ENCODE peak calls at places on chromosome 10, in six cellular contexts. Q, B, J, F, D and K are unnamed samples. For H3K36me3 and H3K4me1, the result is how much of the 10 kb centered on the place peaks cover.

GRCh38 chr10:102393411-102394078 is 2.0 kb upstream of the NFKB2 start:
- DNase-seq in Q (peak), B (no peak), J (no peak), F (no peak), D (no peak), K (no peak)

GRCh38 chr10:102118867-102119266 is 1.3 kb downstream of the LDB1 start:
- DNase-seq in Q (no peak), B (peak), J (peak), F (no peak), D (peak), K (no peak)

GRCh38 chr10:97163646-97164535 is 21.9 kb downstream of the SLIT1 start:
- DNase-seq in Q (no peak), B (no peak), J (no peak), F (no peak), D (no peak), K (no peak)

GRCh38 chr10:77201135-77202111 is 436.2 kb downstream of the KCNMA1 start:
- DNase-seq in Q (no peak), B (no peak), J (no peak), F (no peak), D (peak), K (no peak)

GRCh38 chr10:28733245-28733644 is 55.9 kb downstream of the BAMBI start:
- DNase-seq in Q (no peak), B (no peak), J (no peak), F (no peak), D (no peak), K (no peak)

GRCh38 chr10:56911906-56912480 is 550.9 kb upstream of the ZWINT start:
- DNase-seq in Q (no peak), B (no peak), J (no peak), F (no peak), D (no peak), K (no peak)

GRCh38 chr10:35040761-35041501 is 49.2 kb downstream of the CUL2 start:
- DNase-seq in Q (no peak), B (no peak), J (peak), F (no peak), D (peak), K (peak)

GRCh38 chr10:23157691-23158369 is 34.3 kb upstream of the PTF1A start:
- DNase-seq in Q (no peak), B (no peak), J (peak), F (no peak), D (peak), K (peak)

GRCh38 chr10:70887804-70888800 is at the start of gene PCBD1:
- DNase-seq in Q (peak), B (peak), J (peak), F (peak), D (peak), K (peak)

GRCh38 chr10:98664329-98665042 is 217.8 kb upstream of the HPS1 start:
- DNase-seq in Q (no peak), B (no peak), J (peak), F (no peak), D (peak), K (no peak)

GRCh38 chr10:110016037-110016436 is 8.3 kb downstream of the ADD3 start:
- DNase-seq in Q (no peak), B (no peak), J (peak), F (no peak), D (peak), K (no peak)

GRCh38 chr10:772227-772637 is 82.8 kb upstream of the DIP2C start:
- DNase-seq in Q (no peak), B (no peak), J (no peak), F (no peak), D (no peak), K (no peak)

GRCh38 chr10:13960603-13961002 is 370.1 kb downstream of the FRMD4A start:
- DNase-seq in Q (no peak), B (no peak), J (no peak), F (no peak), D (no peak), K (no peak)

GRCh38 chr10:29860159-29860558 is 199.2 kb downstream of the JCAD start:
- DNase-seq in Q (no peak), B (no peak), J (no peak), F (no peak), D (peak), K (peak)

GRCh38 chr10:124641282-124642075 is 102.7 kb downstream of the FAM53B start:
- DNase-seq in Q (no peak), B (peak), J (no peak), F (no peak), D (peak), K (no peak)

GRCh38 chr10:127063762-127064161 is 132.6 kb downstream of the INSYN2A start:
- DNase-seq in Q (no peak), B (no peak), J (no peak), F (no peak), D (no peak), K (no peak)

GRCh38 chr10:79361721-79362397 is 14.6 kb downstream of the PPIF start:
- DNase-seq in Q (no peak), B (no peak), J (no peak), F (no peak), D (no peak), K (peak)

GRCh38 chr10:15719899-15720634 is at the start of gene ITGA8:
- DNase-seq in Q (no peak), B (peak), J (peak), F (no peak), D (no peak), K (peak)

GRCh38 chr10:117461766-117462423 is 80.7 kb upstream of the EMX2 start:
- DNase-seq in Q (peak), B (peak), J (peak), F (peak), D (peak), K (peak)

GRCh38 chr10:4947039-4947634 is 16.1 kb upstream of the AKR1C1 start:
- DNase-seq in Q (no peak), B (no peak), J (no peak), F (no peak), D (peak), K (no peak)

GRCh38 chr10:128377988-128378387 is 251.8 kb upstream of the MKI67 start:
- DNase-seq in Q (no peak), B (no peak), J (no peak), F (no peak), D (no peak), K (no peak)

GRCh38 chr10:33215154-33215553 is 119.3 kb downstream of the NRP1 start:
- DNase-seq in Q (no peak), B (no peak), J (no peak), F (no peak), D (peak), K (no peak)

GRCh38 chr10:129765664-129766550 is 198.2 kb downstream of the EBF3 start:
- DNase-seq in Q (no peak), B (peak), J (no peak), F (no peak), D (no peak), K (no peak)

GRCh38 chr10:115001506-115002381 is 63.7 kb downstream of the TRUB1 start:
- DNase-seq in Q (no peak), B (peak), J (peak), F (no peak), D (peak), K (peak)

GRCh38 chr10:22978287-22978686 is 50.4 kb downstream of the ARMC3 start:
- DNase-seq in Q (no peak), B (no peak), J (no peak), F (no peak), D (no peak), K (no peak)

GRCh38 chr10:86775056-86775858 is 18.8 kb downstream of the BMPR1A start:
- DNase-seq in Q (no peak), B (no peak), J (no peak), F (no peak), D (peak), K (no peak)
- H3K27ac ChIP-seq in Q (no peak), B (peak), J (no peak), F (no peak), D (peak), K (peak)

GRCh38 chr10:7359954-7360353 is 50.9 kb downstream of the SFMBT2 start:
- DNase-seq in Q (no peak), B (no peak), J (no peak), F (no peak), D (no peak), K (no peak)

GRCh38 chr10:7362451-7362850 is 48.4 kb downstream of the SFMBT2 start:
- DNase-seq in Q (no peak), B (no peak), J (no peak), F (no peak), D (peak), K (no peak)

GRCh38 chr10:7365029-7365750 is 45.6 kb downstream of the SFMBT2 start:
- DNase-seq in Q (no peak), B (no peak), J (no peak), F (no peak), D (no peak), K (no peak)

GRCh38 chr10:7363700-7364099 is 47.1 kb downstream of the SFMBT2 start:
- DNase-seq in Q (no peak), B (no peak), J (no peak), F (no peak), D (no peak), K (no peak)

GRCh38 chr10:7364474-7364873 is 46.4 kb downstream of the SFMBT2 start:
- DNase-seq in Q (no peak), B (no peak), J (no peak), F (no peak), D (no peak), K (no peak)
- H3K36me3 ChIP-seq in Q (under half), B (under half), J (under half), F (half or more), D (under half), K (under half)

GRCh38 chr10:87618470-87619423 is 40.9 kb upstream of the PAPSS2 start:
- DNase-seq in Q (no peak), B (no peak), J (no peak), F (no peak), D (peak), K (no peak)

GRCh38 chr10:87619705-87620104 is 40.0 kb upstream of the PAPSS2 start:
- DNase-seq in Q (no peak), B (no peak), J (no peak), F (no peak), D (peak), K (no peak)

GRCh38 chr10:87623191-87623590 is 36.5 kb upstream of the PAPSS2 start:
- DNase-seq in Q (no peak), B (no peak), J (no peak), F (no peak), D (no peak), K (no peak)

GRCh38 chr10:87625658-87626057 is 34.0 kb upstream of the PAPSS2 start:
- DNase-seq in Q (no peak), B (no peak), J (no peak), F (no peak), D (no peak), K (no peak)

GRCh38 chr10:87622290-87623004 is 37.2 kb upstream of the PAPSS2 start:
- DNase-seq in Q (no peak), B (no peak), J (no peak), F (no peak), D (no peak), K (no peak)
- H3K4me1 ChIP-seq in Q (under half), B (under half), J (under half), F (under half), D (under half), K (under half)

DNA sequence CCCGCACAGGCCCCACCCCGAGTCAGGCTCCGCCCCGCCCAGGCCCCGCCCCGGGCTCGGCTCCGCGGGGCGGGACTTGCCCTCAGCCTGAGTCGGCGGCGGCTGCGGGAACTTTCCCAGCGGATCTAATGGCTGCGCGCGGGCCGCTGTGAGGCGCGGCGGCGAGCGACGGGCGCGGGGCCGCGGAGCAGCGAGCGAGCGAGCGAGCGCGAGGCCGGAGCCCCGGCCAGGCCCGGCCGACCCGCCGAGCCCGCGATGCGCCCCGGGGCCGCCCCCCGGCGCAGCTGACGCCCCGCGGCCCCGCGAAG is at the start of gene INPP5A:
- DNase-seq in Q (no peak), B (no peak), J (no peak), F (no peak), D (no peak), K (no peak)
- H3K27ac ChIP-seq in Q (peak), B (peak), J (peak), F (peak), D (peak), K (peak)

GRCh38 chr10:43187213-43187612 is 49.0 kb downstream of the CSGALNACT2 start:
- DNase-seq in Q (no peak), B (no peak), J (no peak), F (no peak), D (no peak), K (no peak)

GRCh38 chr10:43190775-43191174 is 52.5 kb downstream of the CSGALNACT2 start:
- DNase-seq in Q (no peak), B (no peak), J (no peak), F (no peak), D (peak), K (no peak)

GRCh38 chr10:43188702-43189101 is 50.5 kb downstream of the CSGALNACT2 start:
- DNase-seq in Q (no peak), B (no peak), J (no peak), F (no peak), D (peak), K (no peak)

GRCh38 chr10:43186150-43186549 is 47.9 kb downstream of the CSGALNACT2 start:
- DNase-seq in Q (no peak), B (no peak), J (no peak), F (no peak), D (no peak), K (no peak)
- H3K36me3 ChIP-seq in Q (under half), B (under half), J (under half), F (half or more), D (under half), K (under half)

GRCh38 chr10:103397191-103397825 is 882 bp downstream of the PDCD11 start:
- DNase-seq in Q (no peak), B (no peak), J (no peak), F (no peak), D (no peak), K (no peak)
- H3K4me1 ChIP-seq in Q (under half), B (under half), J (under half), F (under half), D (under half), K (under half)